ENCODE peak calls at places on chromosomes 4 and X, in six cellular contexts. Q, U, I, W, S and Y are unnamed samples.

GRCh38 chr4:139858436-139859225 is 193.0 kb downstream of the MGST2 start:
- ATAC-seq in Q (no peak), U (no peak), I (no peak), W (no peak), S (peak; percentile 95), Y (no peak)

GRCh38 chrX:2483398-2483797 is 17.4 kb downstream of the DHRSX start:
- ATAC-seq in Q (no peak), U (no peak), I (no peak), W (no peak), S (no peak), Y (no peak)

GRCh38 chrX:12844319-12844718 is 22.6 kb upstream of the TLR7 start:
- ATAC-seq in Q (peak; percentile 81), U (no peak), I (no peak), W (no peak), S (peak; percentile 66), Y (no peak)

GRCh38 chr4:6668391-6668790 is 25.3 kb upstream of the S100P start:
- ATAC-seq in Q (no peak), U (no peak), I (peak; percentile 15), W (no peak), S (no peak), Y (no peak)

GRCh38 chr4:178941975-178942374 is 1499.7 kb upstream of the AGA start:
- ATAC-seq in Q (no peak), U (no peak), I (no peak), W (no peak), S (no peak), Y (no peak)

GRCh38 chr4:182862921-182863320 is 54.3 kb downstream of the DCTD start:
- ATAC-seq in Q (peak; percentile 21), U (peak; percentile 78), I (no peak), W (no peak), S (no peak), Y (no peak)

GRCh38 chrX:123087326-123087725 is 96.8 kb upstream of the GRIA3 start:
- ATAC-seq in Q (peak; percentile 86), U (peak; percentile 35), I (no peak), W (peak; percentile 60), S (no peak), Y (no peak)

GRCh38 chrX:49039598-49040375 is 3.4 kb downstream of the TFE3 start:
- ATAC-seq in Q (peak; percentile 33), U (peak; percentile 29), I (peak; percentile 75), W (peak; percentile 64), S (peak; percentile 23), Y (peak; percentile 46)

GRCh38 chr4:122450847-122451246 is 5.7 kb downstream of the IL2 start:
- ATAC-seq in Q (no peak), U (no peak), I (peak; percentile 88), W (peak; percentile 71), S (peak; percentile 55), Y (no peak)

DNA sequence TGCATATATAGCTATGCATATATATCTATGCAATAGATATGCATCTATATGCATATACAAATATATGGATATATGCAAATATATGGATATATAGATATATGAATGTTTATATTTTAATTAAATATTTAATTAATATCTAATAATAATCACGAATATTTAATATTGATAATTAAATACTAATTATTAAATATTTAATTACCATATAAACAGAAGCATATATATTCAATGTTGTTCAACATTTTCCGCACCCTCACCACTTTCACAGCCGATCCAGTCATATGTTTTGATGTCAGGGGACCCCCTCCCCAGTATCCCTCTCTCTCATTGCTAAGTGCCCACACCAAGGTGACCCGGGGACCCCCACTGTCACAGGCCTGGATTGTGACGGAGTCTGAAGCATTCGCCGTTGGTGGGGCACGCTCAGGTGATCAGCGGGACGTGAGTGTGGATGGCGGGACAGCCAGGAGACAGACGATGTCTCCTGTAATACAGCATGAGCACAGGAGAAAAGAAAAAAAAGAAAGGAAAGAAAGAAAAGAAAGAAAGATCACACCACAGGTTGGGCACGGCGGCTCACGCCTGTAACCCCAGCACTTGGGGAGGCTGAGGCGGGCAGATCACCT is 199.7 kb downstream of the CRLF2 start:
- ATAC-seq in Q (peak; percentile 31), U (no peak), I (no peak), W (no peak), S (no peak), Y (no peak)
- H3K9me3 ChIP-seq in Q (no peaks in the 10 kb centered on the region), U (no peaks in the 10 kb centered on the region), I (no peaks in the 10 kb centered on the region), W (no peaks in the 10 kb centered on the region), S (no peaks in the 10 kb centered on the region), Y (no peaks in the 10 kb centered on the region)

GRCh38 chrX:53282313-53282712 is 929 bp upstream of the IQSEC2 start:
- ATAC-seq in Q (no peak), U (no peak), I (no peak), W (no peak), S (no peak), Y (no peak)

GRCh38 chrX:53281321-53281822 is at the start of gene IQSEC2:
- ATAC-seq in Q (peak; percentile 51), U (peak; percentile 86), I (peak; percentile 89), W (peak; percentile 82), S (no peak), Y (peak; percentile 89)

GRCh38 chrX:53279296-53280237 is 1.8 kb downstream of the IQSEC2 start:
- ATAC-seq in Q (no peak), U (no peak), I (peak; percentile 72), W (peak; percentile 41), S (peak; percentile 52), Y (no peak)

GRCh38 chrX:53280703-53281320 is 572 bp downstream of the IQSEC2 start:
- ATAC-seq in Q (peak; percentile 64), U (peak; percentile 44), I (peak; percentile 57), W (peak; percentile 63), S (peak; percentile 11), Y (peak; percentile 28)

GRCh38 chrX:53280316-53280702 is 1.1 kb downstream of the IQSEC2 start:
- ATAC-seq in Q (no peak), U (no peak), I (peak; percentile 14), W (peak; percentile 20), S (peak; percentile 28), Y (no peak)
- H3K4me3 ChIP-seq in Q (no peak overlapping the region), U (peak overlapping the region; percentile 41), I (peak overlapping the region; percentile 52), W (peak overlapping the region; percentile 56), S (no peak overlapping the region), Y (peak overlapping the region; percentile 50)

GRCh38 chr4:21034728-21035127 is 334.5 kb downstream of the PACRGL start:
- ATAC-seq in Q (no peak), U (no peak), I (no peak), W (no peak), S (no peak), Y (no peak)
- TF ChIP-seq EP300 in Q (no peak), U (no peak), I (no peak), W (no peak), S (no peak), Y (no peak)

DNA sequence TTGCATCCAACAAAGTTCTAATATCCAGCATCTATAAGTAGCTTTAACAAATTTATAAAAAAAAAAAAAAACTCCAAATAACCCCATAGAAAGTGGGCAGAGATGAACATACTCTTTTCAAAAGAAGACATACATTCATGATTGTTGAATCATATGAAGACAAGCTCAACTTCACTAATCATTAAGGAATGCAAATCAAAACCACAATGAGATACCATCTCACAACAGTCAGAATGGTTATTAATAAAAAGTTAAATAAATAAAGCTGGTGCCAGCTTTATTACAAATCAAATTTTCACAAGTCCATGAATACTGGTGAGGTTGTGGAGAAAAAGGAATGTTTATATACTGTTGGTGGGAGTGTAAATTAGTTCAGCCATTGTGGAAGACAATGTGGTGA is 592.0 kb downstream of the IQCM start:
- ATAC-seq in Q (no peak), U (no peak), I (no peak), W (no peak), S (no peak), Y (no peak)
- H3K9me3 ChIP-seq in Q (peaks cover 69% of the 10 kb centered on the region), U (no peaks in the 10 kb centered on the region), I (no peaks in the 10 kb centered on the region), W (no peaks in the 10 kb centered on the region), S (no peaks in the 10 kb centered on the region), Y (no peaks in the 10 kb centered on the region)

GRCh38 chr4:38856524-38857337 is at the start of gene TLR6:
- ATAC-seq in Q (peak; percentile 47), U (peak; percentile 78), I (peak; percentile 78), W (no peak), S (peak; percentile 59), Y (no peak)

GRCh38 chr4:38856046-38856445 is 571 bp downstream of the TLR6 start:
- ATAC-seq in Q (no peak), U (no peak), I (peak; percentile 46), W (peak; percentile 42), S (peak; percentile 66), Y (no peak)

GRCh38 chr4:38859501-38859900 is 2.9 kb upstream of the TLR6 start:
- ATAC-seq in Q (no peak), U (no peak), I (no peak), W (no peak), S (no peak), Y (no peak)

GRCh38 chr4:38857354-38858096 is 908 bp upstream of the TLR6 start:
- ATAC-seq in Q (no peak), U (peak; percentile 89), I (peak; percentile 73), W (peak; percentile 86), S (peak; percentile 78), Y (peak; percentile 89)

GRCh38 chr4:38858097-38858420 is 1.4 kb upstream of the TLR6 start:
- ATAC-seq in Q (no peak), U (peak; percentile 60), I (no peak), W (no peak), S (no peak), Y (no peak)
- H3K4me3 ChIP-seq in Q (no peak overlapping the region), U (no peak overlapping the region), I (no peak overlapping the region), W (no peak overlapping the region), S (no peak overlapping the region), Y (no peak overlapping the region)